ENCODE peak calls at places on chromosome 1, in ten cellular contexts. J is HAP-1; S is WTC11; W is left ventricle myocardium inferior; O is cardiac fibroblast; B is stimulated activated naive CD8-positive, alpha-beta T cell treated with anti-CD3 and anti-CD28 coated beads, Interleukin-15, amount 100 ng/mL, for 72 hours; C is Karpas-422; A is activated T-cell treated with anti-CD3 and anti-CD28 coated beads for 24 hours; N is NCI-H1417; D is effector memory CD8-positive, alpha-beta T cell. L is an unnamed sample.

GRCh38 chr1:66585002-66585401 is 51.0 kb downstream of the SGIP1 start:
- DNase-seq in S (no peak), C (no peak), B (no peak), W (no peak), O (no peak), N (no peak), D (no peak), J (no peak), A (no peak), L (no peak)

GRCh38 chr1:203163891-203164635 is 11.6 kb downstream of the MYBPH start:
- DNase-seq in W (no peak), S (no peak), B (no peak), A (no peak), J (no peak), N (no peak), D (no peak), O (no peak), C (peak), L (no peak)

GRCh38 chr1:18727956-18728355 is 97.3 kb downstream of the PAX7 start:
- DNase-seq in O (no peak), D (no peak), N (no peak), S (no peak), C (no peak), B (no peak), W (no peak), A (no peak), J (no peak), L (no peak)

GRCh38 chr1:86156571-86157455 is at the start of gene COL24A1:
- DNase-seq in J (peak), O (peak), D (no peak), N (peak), S (peak), C (peak), A (no peak), W (peak), B (no peak), L (no peak)

GRCh38 chr1:53544731-53545515 is 85.7 kb downstream of the DMRTB1 start:
- DNase-seq in J (no peak), N (no peak), S (peak), A (no peak), B (no peak), W (peak), O (no peak), C (no peak), D (no peak), L (no peak)

GRCh38 chr1:54653036-54653435 is 11.4 kb downstream of the MROH7 start:
- DNase-seq in N (no peak), W (no peak), B (no peak), A (no peak), C (no peak), D (no peak), J (no peak), S (no peak), O (no peak), L (no peak)

GRCh38 chr1:15764269-15764764 is 5.7 kb downstream of the FBLIM1 start:
- DNase-seq in A (no peak), D (no peak), W (no peak), B (no peak), O (no peak), S (no peak), C (no peak), N (no peak), J (no peak), L (no peak)

GRCh38 chr1:55362558-55362957 is 147.4 kb upstream of the USP24 start:
- DNase-seq in D (no peak), S (no peak), W (no peak), B (no peak), A (no peak), C (no peak), N (no peak), O (peak), J (no peak), L (no peak)